ENCODE peak calls at places on chromosomes 7 and 10, in seven cellular contexts. R is IMR-90, N is coronary artery, U is heart left ventricle, C is substantia nigra, A is fibroblast of lung, H is lower lobe of right lung. F is an unnamed sample.

GRCh38 chr10:114825513-114826253 is 4.1 kb downstream of the FHIP2A start:
- DNase-seq in R (peak; percentile 96), N (no peak), U (no peak), C (no peak), A (peak; percentile 97), H (no peak), F (no peak)

GRCh38 chr10:114577133-114577532 is 80.9 kb downstream of the ABLIM1 start:
- DNase-seq in R (peak; percentile 93), N (no peak), U (no peak), C (no peak), A (peak; percentile 88), H (no peak), F (no peak)

GRCh38 chr10:71761541-71762113 is 11.7 kb downstream of the VSIR start:
- DNase-seq in R (no peak), N (no peak), U (no peak), C (no peak), A (no peak), H (no peak), F (no peak)

GRCh38 chr10:31929986-31930675 is 1.5 kb upstream of the ARHGAP12 start:
- DNase-seq in R (no peak), N (no peak), U (no peak), C (no peak), A (no peak), H (no peak), F (peak; percentile 9)

GRCh38 chr7:89623018-89623672 is 531.1 kb upstream of the STEAP1 start:
- DNase-seq in R (peak; percentile 3), N (no peak), U (no peak), C (peak; percentile 19), A (peak; percentile 8), H (no peak), F (no peak)

GRCh38 chr7:51244053-51244452 is 72.6 kb downstream of the COBL start:
- DNase-seq in R (no peak), N (no peak), U (no peak), C (no peak), A (no peak), H (no peak), F (no peak)

GRCh38 chr7:116591202-116592040 is 66.6 kb downstream of the CAV1 start:
- DNase-seq in R (peak; percentile 52), N (no peak), U (no peak), C (no peak), A (no peak), H (no peak), F (no peak)

GRCh38 chr7:4015996-4016395 is 666.1 kb upstream of the FOXK1 start:
- DNase-seq in R (no peak), N (no peak), U (no peak), C (no peak), A (no peak), H (no peak), F (no peak)

GRCh38 chr7:131517218-131517923 is 39.1 kb downstream of the PODXL start:
- DNase-seq in R (no peak), N (no peak), U (no peak), C (no peak), A (no peak), H (no peak), F (no peak)

GRCh38 chr10:78349165-78349516 is 315.5 kb downstream of the RPS24 start:
- DNase-seq in R (no peak), N (peak; percentile 21), U (peak; percentile 21), C (peak; percentile 20), A (no peak), H (no peak), F (no peak)

GRCh38 chr10:98610855-98611254 is 164.1 kb upstream of the HPS1 start:
- DNase-seq in R (no peak), N (no peak), U (peak; percentile 34), C (no peak), A (no peak), H (no peak), F (no peak)

GRCh38 chr10:29797616-29798015 is 162.8 kb upstream of the SVIL start:
- DNase-seq in R (no peak), N (no peak), U (no peak), C (no peak), A (no peak), H (no peak), F (no peak)
- H3K27ac ChIP-seq in R (no peak overlapping the region), N (no peak overlapping the region), U (no peak overlapping the region), C (no peak overlapping the region), A (no peak overlapping the region), H (no peak overlapping the region), F (no peak overlapping the region)

GRCh38 chr7:34757570-34758110 is 99.6 kb downstream of the NPSR1 start:
- DNase-seq in R (no peak), N (no peak), U (no peak), C (no peak), A (no peak), H (no peak), F (no peak)
- H3K27ac ChIP-seq in R (no peak overlapping the region), N (no peak overlapping the region), U (no peak overlapping the region), C (no peak overlapping the region), A (no peak overlapping the region), H (no peak overlapping the region), F (no peak overlapping the region)

DNA sequence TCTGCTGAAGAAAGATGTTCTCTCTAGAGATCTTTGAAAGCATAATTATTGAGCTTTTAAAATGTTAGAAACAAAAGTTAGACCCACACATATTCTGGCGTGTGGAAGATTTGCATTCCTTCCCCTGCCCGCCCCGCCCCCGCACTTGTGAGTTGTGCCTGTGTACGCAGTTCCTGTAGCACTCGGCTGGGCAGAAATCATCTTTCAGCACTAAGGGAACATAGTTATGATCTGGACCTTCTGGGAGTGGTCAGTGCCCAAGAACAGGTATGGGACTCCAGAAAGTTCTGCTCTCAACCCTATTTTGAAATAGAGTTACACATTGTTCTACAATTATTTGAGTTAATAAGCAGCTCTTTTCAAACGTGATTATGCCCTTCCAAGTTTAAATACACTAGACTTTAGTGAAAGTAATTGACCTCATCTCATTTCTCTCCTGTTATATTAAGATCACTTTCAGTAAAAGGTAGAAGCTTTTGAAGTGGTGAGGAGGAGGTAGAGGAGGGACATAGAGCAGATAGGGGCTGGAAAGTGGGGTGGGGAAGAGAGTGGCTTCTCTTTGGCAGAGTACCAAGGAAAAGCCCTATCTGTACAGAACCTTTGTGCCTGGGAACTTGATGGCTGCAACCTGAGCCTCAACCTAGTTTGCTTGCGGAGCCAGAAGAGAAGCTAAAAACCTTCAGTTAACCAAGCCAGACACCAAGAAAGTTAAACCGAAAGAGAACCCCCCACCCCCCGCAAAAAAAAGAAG is 5.7 kb downstream of the BLVRA start:
- DNase-seq in R (no peak), N (no peak), U (peak; percentile 39), C (no peak), A (peak; percentile 53), H (peak; percentile 86), F (no peak)
- H3K27ac ChIP-seq in R (no peak overlapping the region), N (no peak overlapping the region), U (no peak overlapping the region), C (no peak overlapping the region), A (no peak overlapping the region), H (peak overlapping the region; percentile 75), F (no peak overlapping the region)

DNA sequence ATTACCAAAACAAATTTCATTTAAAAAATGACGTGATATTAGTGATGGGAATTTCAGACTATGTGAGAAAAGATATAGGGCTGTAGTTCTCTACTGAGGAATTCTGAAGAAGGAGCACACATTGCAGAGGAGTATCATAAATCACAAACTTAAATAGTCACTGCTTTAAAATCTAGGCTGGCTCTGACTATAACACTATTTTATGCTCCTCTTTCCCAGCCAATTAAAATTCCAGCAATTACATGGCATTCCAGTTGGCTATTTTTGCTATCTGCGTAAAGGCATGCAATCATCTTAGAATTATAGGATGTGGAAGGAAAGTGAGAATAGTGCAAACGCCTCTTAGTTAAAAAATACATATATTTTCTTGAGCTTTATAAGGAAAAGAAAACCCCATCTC is 123.1 kb downstream of the GNAI1 start:
- DNase-seq in R (no peak), N (no peak), U (no peak), C (no peak), A (no peak), H (no peak), F (no peak)
- H3K27ac ChIP-seq in R (no peak overlapping the region), N (no peak overlapping the region), U (no peak overlapping the region), C (no peak overlapping the region), A (no peak overlapping the region), H (no peak overlapping the region), F (no peak overlapping the region)